ENCODE peak calls at places on chromosomes 13 and 19, in seven cellular contexts. V, E, H, N, I, A and U are unnamed samples.

GRCh38 chr19:15108145-15108844 is 1.1 kb downstream of the SYDE1 start:
- DNase-seq in V (no peak), E (no peak), H (no peak), N (no peak), I (no peak), A (peak; percentile 36), U (peak; percentile 37)

GRCh38 chr19:44912854-44913253 is 1.6 kb upstream of the APOC1 start:
- DNase-seq in V (no peak), E (no peak), H (no peak), N (no peak), I (no peak), A (no peak), U (no peak)

GRCh38 chr13:113489549-113490495 is 689 bp downstream of the DCUN1D2 start:
- DNase-seq in V (no peak), E (no peak), H (peak; percentile 52), N (peak; percentile 17), I (peak; percentile 38), A (no peak), U (peak; percentile 79)

GRCh38 chr19:58203814-58204475 is 21.1 kb downstream of the ZNF274 start:
- DNase-seq in V (no peak), E (no peak), H (no peak), N (no peak), I (peak; percentile 5), A (no peak), U (no peak)

GRCh38 chr19:37007587-37008220 is 70.5 kb upstream of the ZNF420 start:
- DNase-seq in V (no peak), E (no peak), H (no peak), N (no peak), I (no peak), A (no peak), U (peak; percentile 12)

GRCh38 chr13:100673831-100674362 is 698 bp downstream of the TMTC4 start:
- DNase-seq in V (no peak), E (no peak), H (peak; percentile 24), N (peak; percentile 46), I (no peak), A (no peak), U (peak; percentile 88)

GRCh38 chr13:31918707-31919106 is 112.9 kb upstream of the FRY start:
- DNase-seq in V (no peak), E (no peak), H (no peak), N (no peak), I (no peak), A (no peak), U (no peak)

GRCh38 chr19:8682931-8683330 is 15.7 kb downstream of the ACTL9 start:
- DNase-seq in V (no peak), E (no peak), H (no peak), N (no peak), I (no peak), A (no peak), U (no peak)

GRCh38 chr13:41916173-41916954 is 44.5 kb downstream of the VWA8 start:
- DNase-seq in V (no peak), E (no peak), H (peak; percentile 85), N (no peak), I (peak; percentile 30), A (no peak), U (peak; percentile 84)

GRCh38 chr13:29594710-29595379 is 643 bp downstream of the SLC7A1 start:
- DNase-seq in V (peak; percentile 52), E (peak; percentile 35), H (no peak), N (peak; percentile 29), I (peak; percentile 68), A (peak; percentile 57), U (peak; percentile 90)

GRCh38 chr13:32528358-32528757 is 10.2 kb downstream of the N4BP2L2 start:
- DNase-seq in V (no peak), E (no peak), H (no peak), N (no peak), I (no peak), A (no peak), U (peak; percentile 48)

GRCh38 chr13:33763021-33763420 is 54.9 kb upstream of the RFC3 start:
- DNase-seq in V (no peak), E (no peak), H (no peak), N (no peak), I (no peak), A (no peak), U (peak; percentile 48)

GRCh38 chr19:47456721-47457478 is 14.8 kb downstream of the SLC8A2 start:
- DNase-seq in V (no peak), E (no peak), H (no peak), N (no peak), I (no peak), A (no peak), U (peak; percentile 38)

GRCh38 chr19:4217429-4218264 is 11.7 kb upstream of the EBI3 start:
- DNase-seq in V (no peak), E (no peak), H (no peak), N (no peak), I (no peak), A (no peak), U (no peak)

GRCh38 chr13:51552027-51552426 is 32.2 kb upstream of the WDFY2 start:
- DNase-seq in V (no peak), E (no peak), H (no peak), N (no peak), I (no peak), A (no peak), U (no peak)

GRCh38 chr19:48844472-48844871 is 8.2 kb upstream of the HSD17B14 start:
- DNase-seq in V (no peak), E (no peak), H (no peak), N (no peak), I (no peak), A (peak; percentile 34), U (peak; percentile 64)

GRCh38 chr19:49678970-49679831 is 2.1 kb downstream of the PRMT1 start:
- DNase-seq in V (no peak), E (no peak), H (no peak), N (no peak), I (no peak), A (no peak), U (peak; percentile 24)

GRCh38 chr19:15210323-15210774 is 9.6 kb upstream of the NOTCH3 start:
- DNase-seq in V (no peak), E (peak; percentile 85), H (no peak), N (no peak), I (no peak), A (no peak), U (peak; percentile 90)

GRCh38 chr19:20858861-20859260 is 64.2 kb upstream of the ZNF85 start:
- DNase-seq in V (no peak), E (no peak), H (no peak), N (no peak), I (no peak), A (peak; percentile 15), U (no peak)

GRCh38 chr19:342128-342455 is 2.5 kb downstream of the MIER2 start:
- DNase-seq in V (no peak), E (no peak), H (no peak), N (no peak), I (no peak), A (no peak), U (no peak)

GRCh38 chr13:99301913-99302636 is 5.1 kb downstream of the GPR183 start:
- DNase-seq in V (no peak), E (no peak), H (no peak), N (no peak), I (no peak), A (no peak), U (no peak)

GRCh38 chr13:99304541-99304940 is 2.7 kb downstream of the GPR183 start:
- DNase-seq in V (no peak), E (no peak), H (no peak), N (no peak), I (no peak), A (no peak), U (no peak)

GRCh38 chr13:99305180-99305965 is 1.8 kb downstream of the GPR183 start:
- DNase-seq in V (no peak), E (no peak), H (no peak), N (no peak), I (no peak), A (no peak), U (no peak)

GRCh38 chr13:99302637-99303505 is 4.3 kb downstream of the GPR183 start:
- DNase-seq in V (no peak), E (no peak), H (no peak), N (no peak), I (no peak), A (no peak), U (no peak)

GRCh38 chr13:99303863-99304521 is 3.2 kb downstream of the GPR183 start:
- DNase-seq in V (no peak), E (no peak), H (no peak), N (no peak), I (no peak), A (no peak), U (no peak)
- H3K4me1 ChIP-seq in V (peaks cover 9% of the 10 kb centered on the region), E (peaks cover 23% of the 10 kb centered on the region), H (no peaks in the 10 kb centered on the region), N (peaks cover 16% of the 10 kb centered on the region), I (peaks cover 33% of the 10 kb centered on the region), A (no peaks in the 10 kb centered on the region), U (peaks cover 22% of the 10 kb centered on the region)

DNA sequence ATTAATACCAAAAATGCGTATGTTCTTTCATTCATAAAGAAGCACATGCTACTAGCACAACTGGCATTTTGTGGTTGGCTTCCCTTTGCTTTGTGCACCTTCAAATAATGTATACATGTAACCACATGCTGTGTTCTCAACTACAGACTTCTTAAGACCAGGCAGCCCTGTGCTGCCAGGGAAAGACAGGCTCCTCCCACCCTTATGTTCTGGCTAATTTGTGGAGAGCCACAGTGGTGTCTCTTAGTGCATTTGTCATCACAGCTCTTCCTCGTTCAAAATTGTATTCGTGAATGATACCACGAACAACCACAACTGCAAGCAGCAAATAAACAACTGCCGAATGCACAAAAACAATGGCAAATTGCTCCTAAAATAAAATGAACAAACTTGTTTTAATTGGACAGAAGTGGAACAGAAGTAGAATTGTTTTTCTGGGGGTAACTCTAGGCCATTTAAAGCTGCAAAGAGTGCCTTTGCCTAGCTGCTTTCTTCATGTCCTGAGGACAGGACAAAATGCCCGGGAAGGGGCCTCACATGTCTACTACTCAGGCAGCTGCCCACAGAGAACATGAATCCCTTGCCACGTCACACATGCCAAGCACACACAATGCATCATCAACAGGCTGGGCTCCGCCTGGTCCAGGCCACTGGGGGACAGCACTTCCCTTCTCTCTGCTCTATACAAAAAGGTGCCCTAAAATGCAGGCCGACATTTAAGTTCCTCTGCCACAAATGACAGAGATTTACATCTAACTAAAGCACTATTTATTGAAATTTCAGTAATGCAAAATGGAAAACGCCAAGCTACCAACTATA is 21.7 kb downstream of the IRS2 start:
- DNase-seq in V (no peak), E (no peak), H (no peak), N (no peak), I (no peak), A (peak; percentile 24), U (peak; percentile 46)
- H3K4me1 ChIP-seq in V (peaks cover 38% of the 10 kb centered on the region), E (peaks cover 28% of the 10 kb centered on the region), H (no peaks in the 10 kb centered on the region), N (no peaks in the 10 kb centered on the region), I (peaks cover 4% of the 10 kb centered on the region), A (peaks cover 15% of the 10 kb centered on the region), U (no peaks in the 10 kb centered on the region)

DNA sequence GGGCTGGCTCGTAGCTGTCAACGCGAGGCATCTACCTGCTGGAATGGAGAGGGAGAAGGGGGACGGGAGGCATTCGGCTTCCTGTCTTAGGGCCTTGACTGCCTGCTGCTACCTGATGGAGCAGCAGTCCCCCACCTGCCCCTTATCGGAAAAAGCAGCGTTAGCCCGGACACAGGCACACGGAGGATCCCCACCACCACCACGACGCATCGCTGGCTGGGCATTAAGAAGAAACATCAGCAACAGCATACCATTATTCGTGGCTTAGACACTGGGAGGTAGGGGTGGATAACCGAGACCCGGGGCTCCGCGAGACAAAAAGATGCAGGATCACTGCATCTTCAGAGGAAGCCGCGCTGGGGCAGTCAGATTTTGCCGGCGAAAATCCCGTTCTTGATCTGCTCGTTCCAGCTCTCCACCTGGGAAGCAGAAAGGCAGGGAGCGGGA is 1.1 kb downstream of the COX6B2 start:
- DNase-seq in V (no peak), E (no peak), H (no peak), N (no peak), I (no peak), A (no peak), U (no peak)
- H3K4me1 ChIP-seq in V (peaks cover 22% of the 10 kb centered on the region), E (peaks cover 12% of the 10 kb centered on the region), H (no peaks in the 10 kb centered on the region), N (peaks cover 11% of the 10 kb centered on the region), I (peaks cover 6% of the 10 kb centered on the region), A (peaks cover 24% of the 10 kb centered on the region), U (no peaks in the 10 kb centered on the region)

GRCh38 chr19:2495130-2495641 is 19.3 kb downstream of the GADD45B start:
- DNase-seq in V (peak; percentile 53), E (peak; percentile 66), H (peak; percentile 36), N (no peak), I (peak; percentile 91), A (peak; percentile 21), U (peak; percentile 95)
- H3K4me1 ChIP-seq in V (peaks cover 44% of the 10 kb centered on the region), E (peaks cover 25% of the 10 kb centered on the region), H (peaks cover 29% of the 10 kb centered on the region), N (peaks cover 3% of the 10 kb centered on the region), I (peaks cover 20% of the 10 kb centered on the region), A (peaks cover 8% of the 10 kb centered on the region), U (peaks cover 24% of the 10 kb centered on the region)